ENCODE peak calls at places on chromosome 9, in eight cellular contexts. M is B cell; W is H9; K is NCI-H2081; A is MM.1S; H is activated naive CD4-positive, alpha-beta T cell treated with anti-CD3 and anti-CD28 coated beads, Interleukin-2, amount 10 ng/mL, durations not matched to agents 7 days and 5 days; D is activated CD4-positive, alpha-beta T cell treated with anti-CD3 and anti-CD28 coated beads, Interleukin-2, amount 50 U/mL, for 24 hours; S is HuH-7.5. J is an unnamed sample.

GRCh38 chr9:112194969-112195431 is 19.9 kb upstream of the SUSD1 start:
- DNase-seq in M (no peak), W (no peak), K (no peak), A (no peak), H (no peak), D (no peak), S (no peak), J (no peak)

GRCh38 chr9:111891910-111892499 is 4.6 kb upstream of the UGCG start:
- DNase-seq in M (peak), W (no peak), K (no peak), A (no peak), H (no peak), D (no peak), S (peak), J (peak)

GRCh38 chr9:97809666-97810344 is 43.2 kb upstream of the FOXE1 start:
- DNase-seq in M (no peak), W (peak), K (peak), A (no peak), H (no peak), D (no peak), S (no peak), J (no peak)

GRCh38 chr9:138096192-138096845 is 218.7 kb downstream of the CACNA1B start:
- DNase-seq in M (peak), W (peak), K (no peak), A (no peak), H (peak), D (no peak), S (peak), J (no peak)

GRCh38 chr9:107137495-107138202 is 145.4 kb upstream of the RAD23B start:
- DNase-seq in M (peak), W (no peak), K (peak), A (no peak), H (no peak), D (no peak), S (peak), J (peak)

GRCh38 chr9:123687246-123687721 is 242.6 kb downstream of the DENND1A start:
- DNase-seq in M (no peak), W (no peak), K (no peak), A (peak), H (no peak), D (no peak), S (peak), J (no peak)

GRCh38 chr9:113387560-113388230 is 10.9 kb upstream of the HDHD3 start:
- DNase-seq in M (no peak), W (no peak), K (no peak), A (no peak), H (no peak), D (no peak), S (peak), J (no peak)

GRCh38 chr9:136204838-136205706 is at the start of gene LHX3:
- DNase-seq in M (peak), W (peak), K (no peak), A (no peak), H (peak), D (no peak), S (no peak), J (no peak)

GRCh38 chr9:137293094-137293481 is 9.0 kb downstream of the NRARP start:
- DNase-seq in M (no peak), W (peak), K (no peak), A (no peak), H (no peak), D (no peak), S (no peak), J (no peak)

GRCh38 chr9:99433095-99433494 is 211.0 kb downstream of the SEC61B start:
- DNase-seq in M (no peak), W (no peak), K (no peak), A (no peak), H (no peak), D (no peak), S (no peak), J (no peak)

GRCh38 chr9:104748359-104749031 is 1.0 kb downstream of the NIPSNAP3A start:
- DNase-seq in M (no peak), W (no peak), K (no peak), A (peak), H (no peak), D (no peak), S (no peak), J (no peak)

GRCh38 chr9:13899924-13900323 is 414.0 kb downstream of the NFIB start:
- DNase-seq in M (no peak), W (no peak), K (no peak), A (no peak), H (no peak), D (no peak), S (no peak), J (no peak)

GRCh38 chr9:3962467-3962866 is 337.4 kb downstream of the GLIS3 start:
- DNase-seq in M (no peak), W (no peak), K (peak), A (no peak), H (no peak), D (no peak), S (peak), J (no peak)

GRCh38 chr9:33295571-33295970 is 5.3 kb downstream of the NFX1 start:
- DNase-seq in M (no peak), W (no peak), K (no peak), A (no peak), H (no peak), D (no peak), S (no peak), J (no peak)

GRCh38 chr9:69122391-69123141 is 51.5 kb upstream of the TJP2 start:
- DNase-seq in M (no peak), W (peak), K (no peak), A (no peak), H (peak), D (no peak), S (peak), J (no peak)

GRCh38 chr9:21096172-21096900 is 18.6 kb upstream of the IFNB1 start:
- DNase-seq in M (peak), W (no peak), K (no peak), A (peak), H (peak), D (no peak), S (no peak), J (peak)

GRCh38 chr9:70480405-70480980 is 66.0 kb upstream of the KLF9 start:
- DNase-seq in M (no peak), W (no peak), K (peak), A (no peak), H (no peak), D (no peak), S (no peak), J (no peak)